ENCODE peak calls at places on chromosomes 11 and 22, in seven cellular contexts. F, M, I, E, Y, C and D are unnamed samples.
A peak's percentile ranks its signal among the peaks of the same experiment; 100 is the strongest.

GRCh38 chr11:27700351-27701261 is at the start of gene BDNF:
- DNase-seq in M (no peak), I (no peak), F (peak; percentile 44), Y (peak; percentile 49), E (peak; percentile 49), C (peak; percentile 44), D (no peak)

GRCh38 chr22:29216873-29217666 is 11.4 kb downstream of the EMID1 start:
- DNase-seq in E (no peak), Y (peak; percentile 57), F (peak; percentile 56), C (no peak), M (peak; percentile 44), I (no peak), D (peak; percentile 33)

GRCh38 chr11:125299821-125300220 is 135.3 kb downstream of the PKNOX2 start:
- DNase-seq in I (no peak), Y (no peak), E (no peak), C (no peak), M (no peak), F (no peak), D (no peak)

GRCh38 chr22:45602824-45603301 is 68.8 kb upstream of the ATXN10 start:
- DNase-seq in F (peak; percentile 49), M (no peak), Y (no peak), I (no peak), E (no peak), C (no peak), D (no peak)

GRCh38 chr22:46090051-46090591 is 60.2 kb upstream of the PPARA start:
- DNase-seq in C (no peak), Y (peak; percentile 59), F (no peak), M (no peak), I (peak; percentile 80), E (no peak), D (peak; percentile 42)

GRCh38 chr11:103907548-103908455 is 128.6 kb upstream of the DDI1 start:
- DNase-seq in C (no peak), Y (no peak), E (no peak), I (no peak), M (no peak), F (peak; percentile 67), D (no peak)

GRCh38 chr11:58958500-58958899 is 19.2 kb downstream of the GLYATL1 start:
- DNase-seq in C (peak; percentile 36), E (no peak), M (no peak), I (no peak), Y (no peak), F (no peak), D (no peak)

GRCh38 chr11:83836883-83837654 is 550.9 kb upstream of the CCDC90B start:
- DNase-seq in E (peak; percentile 57), F (peak; percentile 48), M (no peak), C (peak; percentile 70), I (no peak), Y (no peak), D (no peak)

GRCh38 chr11:93477684-93478234 is 65.4 kb downstream of the SMCO4 start:
- DNase-seq in E (no peak), M (no peak), C (no peak), Y (no peak), I (no peak), F (no peak), D (no peak)

GRCh38 chr11:88338223-88338661 is 706 bp upstream of the CTSC start:
- DNase-seq in C (peak; percentile 40), E (peak; percentile 43), F (peak; percentile 88), M (no peak), I (peak; percentile 33), Y (peak; percentile 47), D (peak; percentile 64)

GRCh38 chr11:68430801-68431200 is 29.8 kb upstream of the PPP6R3 start:
- DNase-seq in M (no peak), E (no peak), C (no peak), F (no peak), I (no peak), Y (no peak), D (no peak)

GRCh38 chr11:1041936-1042608 is 5.6 kb upstream of the MUC6 start:
- DNase-seq in Y (no peak), I (no peak), M (no peak), E (peak; percentile 44), F (peak; percentile 64), C (no peak), D (no peak)

GRCh38 chr11:83033972-83034672 is 37.6 kb downstream of the RAB30 start:
- DNase-seq in M (peak; percentile 32), F (peak; percentile 85), I (peak; percentile 71), Y (no peak), C (peak; percentile 45), E (no peak), D (peak; percentile 71)

GRCh38 chr22:44086759-44087158 is 62.7 kb downstream of the PARVB start:
- DNase-seq in F (no peak), Y (no peak), I (no peak), E (no peak), C (no peak), M (no peak), D (no peak)

GRCh38 chr11:44818110-44818509 is 91.3 kb downstream of the TSPAN18 start:
- DNase-seq in I (no peak), F (no peak), E (no peak), C (no peak), M (no peak), Y (no peak), D (no peak)

GRCh38 chr11:16881074-16881709 is 133.0 kb downstream of the PLEKHA7 start:
- DNase-seq in M (peak; percentile 83), F (peak; percentile 67), I (peak; percentile 67), C (peak; percentile 52), E (no peak), Y (no peak), D (no peak)

GRCh38 chr22:23093090-23093788 is 22.9 kb downstream of the GNAZ start:
- DNase-seq in M (no peak), F (no peak), C (no peak), Y (no peak), I (no peak), E (no peak), D (no peak)

GRCh38 chr11:2186669-2187266 is 15.2 kb upstream of the TH start:
- DNase-seq in F (peak; percentile 23), C (peak; percentile 79), Y (no peak), M (no peak), E (peak; percentile 76), I (no peak), D (no peak)

GRCh38 chr22:35398574-35398973 is 1.4 kb upstream of the MCM5 start:
- DNase-seq in Y (no peak), C (no peak), I (no peak), F (no peak), E (no peak), M (no peak), D (no peak)
- H3K4me3 ChIP-seq in Y (no peak overlapping the region), C (no peak overlapping the region), I (no peak overlapping the region), F (no peak overlapping the region), E (no peak overlapping the region), M (no peak overlapping the region), D (no peak overlapping the region)

GRCh38 chr11:130829801-130830562 is 86.3 kb downstream of the SNX19 start:
- DNase-seq in I (peak; percentile 40), C (no peak), F (peak; percentile 67), E (no peak), Y (no peak), M (peak; percentile 51), D (peak; percentile 61)
- H3K4me3 ChIP-seq in I (no peak overlapping the region), C (no peak overlapping the region), F (no peak overlapping the region), E (no peak overlapping the region), Y (no peak overlapping the region), M (no peak overlapping the region), D (no peak overlapping the region)

GRCh38 chr22:49850959-49851815 is 2.5 kb upstream of the ZBED4 start:
- DNase-seq in F (no peak), C (no peak), I (no peak), M (no peak), Y (no peak), E (no peak), D (no peak)

GRCh38 chr22:49849161-49850020 is 4.3 kb upstream of the ZBED4 start:
- DNase-seq in M (no peak), E (no peak), Y (no peak), C (no peak), I (no peak), F (no peak), D (no peak)

GRCh38 chr22:49847751-49848689 is 5.6 kb upstream of the ZBED4 start:
- DNase-seq in F (no peak), I (no peak), C (peak; percentile 38), Y (no peak), E (no peak), M (no peak), D (no peak)

GRCh38 chr22:49848690-49849160 is 4.9 kb upstream of the ZBED4 start:
- DNase-seq in C (no peak), M (no peak), E (no peak), Y (no peak), F (no peak), I (no peak), D (no peak)

GRCh38 chr22:49850021-49850911 is 3.4 kb upstream of the ZBED4 start:
- DNase-seq in E (no peak), Y (no peak), F (no peak), C (no peak), I (no peak), M (no peak), D (no peak)
- H3K4me3 ChIP-seq in E (no peak overlapping the region), Y (no peak overlapping the region), F (peak overlapping the region; percentile 30), C (no peak overlapping the region), I (no peak overlapping the region), M (peak overlapping the region; percentile 50), D (peak overlapping the region; percentile 50)

DNA sequence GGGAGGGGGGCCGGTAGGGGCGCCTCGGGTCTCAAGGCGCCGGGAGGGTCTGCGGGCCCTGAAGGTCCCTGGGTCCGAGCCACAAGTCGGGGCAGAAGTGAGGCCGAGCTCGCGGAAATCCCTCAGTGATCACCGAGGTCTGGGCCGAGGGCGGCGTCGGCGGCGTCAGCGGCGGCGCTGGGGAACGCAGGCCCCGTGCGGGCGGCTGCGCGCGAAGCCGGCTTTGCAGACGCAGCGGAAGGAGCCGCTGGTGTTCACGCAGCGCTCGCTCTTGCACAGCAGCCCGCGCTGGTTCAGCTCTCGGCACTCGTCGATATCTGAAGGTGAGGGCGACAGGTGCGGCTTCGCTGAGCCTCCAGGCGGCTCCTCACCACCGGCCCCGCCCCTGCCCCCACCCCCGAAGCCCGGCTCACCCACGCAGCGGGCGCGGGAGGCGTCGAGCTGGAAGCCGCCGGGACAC is 14.1 kb downstream of the SCYL1 start:
- DNase-seq in F (no peak), I (no peak), M (no peak), E (no peak), C (no peak), Y (no peak), D (no peak)
- H3K4me3 ChIP-seq in F (no peak overlapping the region), I (no peak overlapping the region), M (no peak overlapping the region), E (no peak overlapping the region), C (no peak overlapping the region), Y (no peak overlapping the region), D (no peak overlapping the region)